ENCODE peak calls at places on chromosome 5, in seven cellular contexts. H is stimulated activated CD8-positive, alpha-beta memory T cell treated with anti-CD3 and anti-CD28 coated beads, Interleukin-15, amount 100 ng/mL, for 24 hours; F is CD8-positive, alpha-beta T cell; P is iPS-NIHi11; Z is AG04449; A is GM13976; O is hypothalamus. W is an unnamed sample.

GRCh38 chr5:126097881-126098280 is 325.3 kb upstream of the GRAMD2B start:
- DNase-seq in H (no peak), F (no peak), P (no peak), Z (no peak), A (no peak), O (no peak), W (no peak)

GRCh38 chr5:96110289-96110688 is 148.6 kb upstream of the ELL2 start:
- DNase-seq in H (no peak), F (no peak), P (no peak), Z (no peak), A (no peak), O (no peak), W (no peak)

GRCh38 chr5:56026863-56027300 is 32.1 kb upstream of the IL6ST start:
- DNase-seq in H (no peak), F (no peak), P (no peak), Z (peak), A (peak), O (no peak), W (no peak)

GRCh38 chr5:125134216-125135081 is 388.0 kb upstream of the ZNF608 start:
- DNase-seq in H (no peak), F (no peak), P (no peak), Z (peak), A (no peak), O (no peak), W (no peak)

GRCh38 chr5:119878712-119879111 is 249.4 kb downstream of the FAM170A start:
- DNase-seq in H (no peak), F (no peak), P (peak), Z (no peak), A (no peak), O (no peak), W (no peak)

GRCh38 chr5:124025306-124025705 is 513.3 kb downstream of the CSNK1G3 start:
- DNase-seq in H (no peak), F (no peak), P (peak), Z (no peak), A (no peak), O (no peak), W (no peak)

GRCh38 chr5:177369913-177370487 is 12.3 kb downstream of the RGS14 start:
- DNase-seq in H (no peak), F (no peak), P (no peak), Z (no peak), A (no peak), O (no peak), W (no peak)

GRCh38 chr5:113434889-113435288 is at the start of gene TSSK1B:
- DNase-seq in H (no peak), F (no peak), P (no peak), Z (no peak), A (no peak), O (no peak), W (no peak)

W was measured in mesothelial cell of epicardium.